ENCODE peak calls at places on chromosomes 6 and 20, in nine cellular contexts. One of them, this sample, is unnamed. For H3K27me3, the result is how much of the 10 kb centered on the place peaks cover.

GRCh38 chr6:118216751-118217150 is 309.7 kb downstream of the SLC35F1 start:
- DNase-seq in stomach: no peak
- DNase-seq in pancreas: no peak
- DNase-seq in CD8-positive, alpha-beta T cell: no peak
- DNase-seq in tibial nerve: no peak
- DNase-seq in IMR-90: no peak
- DNase-seq in GM06990: no peak
- DNase-seq in mammary epithelial cell: peak
- DNase-seq in left ventricle myocardium inferior: no peak
- DNase-seq in this sample: peak

GRCh38 chr6:912871-913663 is 220.1 kb upstream of the EXOC2 start:
- DNase-seq in tibial nerve: peak
- DNase-seq in GM06990: no peak
- DNase-seq in IMR-90: peak
- DNase-seq in mammary epithelial cell: peak
- DNase-seq in left ventricle myocardium inferior: no peak
- DNase-seq in pancreas: peak
- DNase-seq in stomach: peak
- DNase-seq in CD8-positive, alpha-beta T cell: no peak
- DNase-seq in this sample: peak

GRCh38 chr6:43936476-43936875 is 166.5 kb downstream of the VEGFA start:
- DNase-seq in GM06990: no peak
- DNase-seq in left ventricle myocardium inferior: peak
- DNase-seq in pancreas: no peak
- DNase-seq in CD8-positive, alpha-beta T cell: no peak
- DNase-seq in mammary epithelial cell: no peak
- DNase-seq in stomach: no peak
- DNase-seq in IMR-90: no peak
- DNase-seq in tibial nerve: no peak
- DNase-seq in this sample: no peak

GRCh38 chr6:109397020-109397419 is 14.8 kb upstream of the CD164 start:
- DNase-seq in CD8-positive, alpha-beta T cell: no peak
- DNase-seq in GM06990: no peak
- DNase-seq in mammary epithelial cell: no peak
- DNase-seq in stomach: no peak
- DNase-seq in pancreas: no peak
- DNase-seq in IMR-90: peak
- DNase-seq in left ventricle myocardium inferior: no peak
- DNase-seq in tibial nerve: no peak
- DNase-seq in this sample: no peak

GRCh38 chr20:23340524-23340923 is 10.1 kb upstream of the NXT1 start:
- DNase-seq in stomach: peak
- DNase-seq in mammary epithelial cell: peak
- DNase-seq in pancreas: no peak
- DNase-seq in CD8-positive, alpha-beta T cell: no peak
- DNase-seq in GM06990: no peak
- DNase-seq in IMR-90: peak
- DNase-seq in left ventricle myocardium inferior: peak
- DNase-seq in tibial nerve: peak
- DNase-seq in this sample: peak

GRCh38 chr20:5557123-5557522 is 193.1 kb upstream of the SHLD1 start:
- DNase-seq in tibial nerve: peak
- DNase-seq in CD8-positive, alpha-beta T cell: peak
- DNase-seq in stomach: peak
- DNase-seq in GM06990: no peak
- DNase-seq in mammary epithelial cell: peak
- DNase-seq in pancreas: no peak
- DNase-seq in left ventricle myocardium inferior: peak
- DNase-seq in IMR-90: peak
- DNase-seq in this sample: peak

GRCh38 chr6:113767985-113768384 is 89.2 kb upstream of the MARCKS start:
- DNase-seq in tibial nerve: no peak
- DNase-seq in CD8-positive, alpha-beta T cell: no peak
- DNase-seq in GM06990: no peak
- DNase-seq in IMR-90: no peak
- DNase-seq in left ventricle myocardium inferior: no peak
- DNase-seq in pancreas: no peak
- DNase-seq in mammary epithelial cell: no peak
- DNase-seq in stomach: no peak
- DNase-seq in this sample: no peak

GRCh38 chr6:23419046-23419445 is 707.0 kb upstream of the NRSN1 start:
- DNase-seq in stomach: no peak
- DNase-seq in GM06990: no peak
- DNase-seq in CD8-positive, alpha-beta T cell: no peak
- DNase-seq in tibial nerve: no peak
- DNase-seq in left ventricle myocardium inferior: no peak
- DNase-seq in pancreas: no peak
- DNase-seq in IMR-90: no peak
- DNase-seq in mammary epithelial cell: no peak
- DNase-seq in this sample: no peak

GRCh38 chr6:29005183-29005885 is at the start of gene ZNF311:
- DNase-seq in tibial nerve: peak
- DNase-seq in left ventricle myocardium inferior: peak
- DNase-seq in GM06990: no peak
- DNase-seq in CD8-positive, alpha-beta T cell: no peak
- DNase-seq in stomach: peak
- DNase-seq in IMR-90: peak
- DNase-seq in mammary epithelial cell: peak
- DNase-seq in pancreas: peak
- DNase-seq in this sample: peak

DNA sequence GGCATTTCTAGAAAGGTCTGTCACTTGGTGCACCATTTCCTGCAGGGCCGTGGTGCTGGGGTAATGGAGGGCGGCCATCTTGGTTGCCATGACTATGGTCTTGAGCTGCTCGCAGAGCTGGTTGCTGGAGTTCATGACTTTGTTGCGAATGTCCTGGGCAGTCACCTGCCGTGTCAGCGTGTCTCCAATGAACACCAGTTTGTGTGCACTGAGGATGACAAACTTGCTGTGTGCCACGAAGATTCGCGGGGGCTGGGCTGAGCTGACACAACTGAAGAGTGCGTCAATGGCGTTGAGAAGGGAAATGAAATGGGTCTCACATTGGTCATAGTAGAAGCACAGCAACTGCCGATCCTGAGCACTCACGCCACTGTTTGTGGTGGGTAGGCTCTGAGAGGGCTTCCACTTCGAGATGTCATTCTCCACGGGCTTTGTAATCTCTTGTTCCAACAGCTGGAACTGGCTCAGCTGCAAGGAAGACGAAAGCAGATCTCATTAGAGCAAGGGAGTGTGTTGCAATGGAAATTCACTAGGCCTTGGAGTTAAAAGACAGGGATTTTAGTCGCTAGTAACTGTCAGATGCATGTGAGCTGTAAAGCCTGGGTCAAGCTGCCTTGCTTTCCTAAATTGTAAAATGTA is 47.1 kb downstream of the NEDD9 start:
- DNase-seq in CD8-positive, alpha-beta T cell: no peak
- DNase-seq in GM06990: no peak
- DNase-seq in left ventricle myocardium inferior: no peak
- DNase-seq in pancreas: no peak
- DNase-seq in mammary epithelial cell: no peak
- DNase-seq in stomach: no peak
- DNase-seq in IMR-90: no peak
- DNase-seq in tibial nerve: no peak
- DNase-seq in this sample: no peak
- H3K4me3 ChIP-seq in CD8-positive, alpha-beta T cell: no peak
- H3K4me3 ChIP-seq in GM06990: no peak
- H3K4me3 ChIP-seq in left ventricle myocardium inferior: no peak
- H3K4me3 ChIP-seq in pancreas: no peak
- H3K4me3 ChIP-seq in mammary epithelial cell: no peak
- H3K4me3 ChIP-seq in stomach: no peak
- H3K4me3 ChIP-seq in IMR-90: no peak
- H3K4me3 ChIP-seq in tibial nerve: no peak
- H3K4me3 ChIP-seq in this sample: no peak

GRCh38 chr6:164108092-164108491 is 693.6 kb downstream of the QKI start:
- DNase-seq in stomach: no peak
- DNase-seq in IMR-90: no peak
- DNase-seq in tibial nerve: no peak
- DNase-seq in left ventricle myocardium inferior: no peak
- DNase-seq in pancreas: no peak
- DNase-seq in CD8-positive, alpha-beta T cell: no peak
- DNase-seq in GM06990: no peak
- DNase-seq in mammary epithelial cell: no peak
- DNase-seq in this sample: no peak

GRCh38 chr6:164107297-164107995 is 692.9 kb downstream of the QKI start:
- DNase-seq in left ventricle myocardium inferior: no peak
- DNase-seq in mammary epithelial cell: no peak
- DNase-seq in CD8-positive, alpha-beta T cell: no peak
- DNase-seq in IMR-90: no peak
- DNase-seq in tibial nerve: no peak
- DNase-seq in pancreas: no peak
- DNase-seq in stomach: no peak
- DNase-seq in GM06990: no peak
- DNase-seq in this sample: peak

GRCh38 chr6:164106345-164106769 is 691.8 kb downstream of the QKI start:
- DNase-seq in pancreas: no peak
- DNase-seq in mammary epithelial cell: no peak
- DNase-seq in left ventricle myocardium inferior: peak
- DNase-seq in IMR-90: no peak
- DNase-seq in stomach: no peak
- DNase-seq in GM06990: no peak
- DNase-seq in tibial nerve: no peak
- DNase-seq in CD8-positive, alpha-beta T cell: no peak
- DNase-seq in this sample: no peak

GRCh38 chr6:164108869-164109769 is 694.6 kb downstream of the QKI start:
- DNase-seq in pancreas: no peak
- DNase-seq in mammary epithelial cell: no peak
- DNase-seq in tibial nerve: peak
- DNase-seq in left ventricle myocardium inferior: peak
- DNase-seq in CD8-positive, alpha-beta T cell: no peak
- DNase-seq in GM06990: no peak
- DNase-seq in stomach: no peak
- DNase-seq in IMR-90: no peak
- DNase-seq in this sample: peak

DNA sequence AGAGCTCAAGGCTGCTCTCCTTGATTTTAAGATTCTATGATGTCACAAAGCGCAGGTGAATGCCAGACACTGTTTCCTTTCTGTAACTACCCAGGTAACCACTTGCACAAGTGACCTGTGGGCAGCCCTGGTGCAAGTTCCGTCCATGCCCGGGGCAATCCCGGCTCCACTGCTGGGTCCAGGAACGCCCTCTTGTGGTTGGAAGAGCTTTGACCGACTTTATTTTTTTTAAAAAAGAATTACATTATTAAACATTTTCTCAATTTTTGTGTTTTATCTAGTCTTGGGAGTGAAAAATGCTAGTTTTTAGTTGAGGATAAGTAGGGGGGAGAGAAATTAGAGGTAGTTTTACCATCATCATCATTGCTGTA is 695.2 kb downstream of the QKI start:
- DNase-seq in tibial nerve: peak
- DNase-seq in IMR-90: no peak
- DNase-seq in left ventricle myocardium inferior: peak
- DNase-seq in CD8-positive, alpha-beta T cell: no peak
- DNase-seq in mammary epithelial cell: no peak
- DNase-seq in pancreas: no peak
- DNase-seq in stomach: no peak
- DNase-seq in GM06990: no peak
- DNase-seq in this sample: peak
- TF ChIP-seq CTCF in tibial nerve: peak
- TF ChIP-seq CTCF in IMR-90: no peak
- TF ChIP-seq CTCF in left ventricle myocardium inferior: peak
- TF ChIP-seq CTCF in CD8-positive, alpha-beta T cell: no peak
- TF ChIP-seq CTCF in mammary epithelial cell: no peak
- TF ChIP-seq CTCF in pancreas: no peak
- TF ChIP-seq CTCF in stomach: no peak
- TF ChIP-seq CTCF in GM06990: peak
- TF ChIP-seq CTCF in this sample: no peak

GRCh38 chr6:46443623-46444022 is 47.6 kb downstream of the RCAN2 start:
- DNase-seq in tibial nerve: no peak
- DNase-seq in pancreas: no peak
- DNase-seq in CD8-positive, alpha-beta T cell: no peak
- DNase-seq in mammary epithelial cell: no peak
- DNase-seq in IMR-90: no peak
- DNase-seq in left ventricle myocardium inferior: no peak
- DNase-seq in stomach: no peak
- DNase-seq in GM06990: no peak
- DNase-seq in this sample: no peak
- H3K27me3 ChIP-seq in tibial nerve: under half
- H3K27me3 ChIP-seq in pancreas: under half
- H3K27me3 ChIP-seq in CD8-positive, alpha-beta T cell: under half
- H3K27me3 ChIP-seq in mammary epithelial cell: under half
- H3K27me3 ChIP-seq in IMR-90: under half
- H3K27me3 ChIP-seq in left ventricle myocardium inferior: under half
- H3K27me3 ChIP-seq in stomach: under half
- H3K27me3 ChIP-seq in GM06990: under half
- H3K27me3 ChIP-seq in this sample: under half

GRCh38 chr20:3663858-3664257 is 659 bp upstream of the GFRA4 start:
- DNase-seq in CD8-positive, alpha-beta T cell: no peak
- DNase-seq in GM06990: no peak
- DNase-seq in left ventricle myocardium inferior: no peak
- DNase-seq in pancreas: no peak
- DNase-seq in stomach: no peak
- DNase-seq in IMR-90: no peak
- DNase-seq in mammary epithelial cell: no peak
- DNase-seq in tibial nerve: no peak
- DNase-seq in this sample: no peak

GRCh38 chr20:3669710-3670367 is 6.6 kb upstream of the GFRA4 start:
- DNase-seq in IMR-90: no peak
- DNase-seq in tibial nerve: no peak
- DNase-seq in mammary epithelial cell: no peak
- DNase-seq in left ventricle myocardium inferior: no peak
- DNase-seq in GM06990: no peak
- DNase-seq in CD8-positive, alpha-beta T cell: no peak
- DNase-seq in pancreas: no peak
- DNase-seq in stomach: no peak
- DNase-seq in this sample: no peak

GRCh38 chr20:3670945-3671344 is 7.7 kb upstream of the GFRA4 start:
- DNase-seq in tibial nerve: no peak
- DNase-seq in left ventricle myocardium inferior: no peak
- DNase-seq in GM06990: no peak
- DNase-seq in pancreas: no peak
- DNase-seq in CD8-positive, alpha-beta T cell: no peak
- DNase-seq in mammary epithelial cell: no peak
- DNase-seq in stomach: no peak
- DNase-seq in IMR-90: no peak
- DNase-seq in this sample: no peak

GRCh38 chr20:3670511-3670910 is 7.3 kb upstream of the GFRA4 start:
- DNase-seq in left ventricle myocardium inferior: no peak
- DNase-seq in stomach: no peak
- DNase-seq in tibial nerve: no peak
- DNase-seq in IMR-90: peak
- DNase-seq in mammary epithelial cell: no peak
- DNase-seq in GM06990: no peak
- DNase-seq in CD8-positive, alpha-beta T cell: no peak
- DNase-seq in pancreas: no peak
- DNase-seq in this sample: no peak

DNA sequence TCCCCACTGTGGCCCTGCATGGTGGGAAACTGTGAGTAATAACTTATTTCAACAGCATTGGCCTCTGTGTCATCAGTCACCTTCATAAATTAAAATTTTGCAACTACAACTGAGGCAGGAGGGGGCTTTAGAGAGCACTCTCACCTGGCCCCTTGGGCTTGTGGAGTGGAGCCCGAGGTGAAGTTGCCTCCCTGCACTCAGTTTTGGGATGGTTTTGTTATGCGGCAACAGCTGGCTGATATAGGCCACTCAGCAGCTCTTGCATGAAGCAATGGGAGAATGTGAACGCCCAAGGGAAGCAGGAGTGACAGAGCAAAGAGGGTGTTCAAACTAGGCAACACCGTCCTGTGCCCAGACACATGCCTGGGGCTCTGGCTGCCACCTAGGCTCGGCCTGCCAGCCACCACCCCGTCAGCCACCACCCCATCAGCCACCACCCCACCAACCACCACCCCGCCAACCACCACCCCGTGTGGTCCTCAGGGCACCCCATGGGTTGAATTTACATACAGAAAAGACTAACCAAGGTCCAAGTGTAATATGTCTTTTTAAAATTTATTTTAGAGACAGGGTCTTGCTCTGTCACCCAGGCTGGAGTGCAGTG is 4.3 kb upstream of the GFRA4 start:
- DNase-seq in mammary epithelial cell: no peak
- DNase-seq in pancreas: no peak
- DNase-seq in stomach: no peak
- DNase-seq in tibial nerve: no peak
- DNase-seq in GM06990: no peak
- DNase-seq in CD8-positive, alpha-beta T cell: no peak
- DNase-seq in left ventricle myocardium inferior: no peak
- DNase-seq in IMR-90: no peak
- DNase-seq in this sample: no peak
- H3K4me3 ChIP-seq in mammary epithelial cell: no peak
- H3K4me3 ChIP-seq in pancreas: no peak
- H3K4me3 ChIP-seq in stomach: no peak
- H3K4me3 ChIP-seq in tibial nerve: no peak
- H3K4me3 ChIP-seq in GM06990: no peak
- H3K4me3 ChIP-seq in CD8-positive, alpha-beta T cell: no peak
- H3K4me3 ChIP-seq in left ventricle myocardium inferior: no peak
- H3K4me3 ChIP-seq in IMR-90: no peak
- H3K4me3 ChIP-seq in this sample: no peak